ENCODE peak calls at places on chromosomes 2 and 18, in four cellular contexts. D is GM12878, M is H1, Z is K562. Y is an unnamed sample.

GRCh38 chr2:238594796-238595749 is 168.3 kb downstream of the ASB1 start:
- DNase-seq in D (no peak), M (no peak), Z (no peak), Y (no peak)

GRCh38 chr2:213119061-213119809 is 32.2 kb downstream of the IKZF2 start:
- DNase-seq in D (peak), M (no peak), Z (no peak), Y (no peak)

GRCh38 chr18:52546686-52547346 is 206.8 kb downstream of the DCC start:
- DNase-seq in D (no peak), M (no peak), Z (no peak), Y (no peak)

GRCh38 chr2:103506812-103507211 is 745.0 kb downstream of the TMEM182 start:
- DNase-seq in D (no peak), M (no peak), Z (no peak), Y (no peak)

GRCh38 chr2:240298803-240299709 is 136.4 kb upstream of the GPC1 start:
- DNase-seq in D (no peak), M (no peak), Z (peak), Y (no peak)

GRCh38 chr18:28791101-28791500 is 614.2 kb upstream of the CDH2 start:
- DNase-seq in D (no peak), M (no peak), Z (no peak), Y (no peak)

GRCh38 chr2:138424436-138425140 is 77.0 kb upstream of the SPOPL start:
- DNase-seq in D (no peak), M (no peak), Z (no peak), Y (no peak)

GRCh38 chr18:14914771-14915170 is 166.8 kb downstream of the ANKRD30B start:
- DNase-seq in D (no peak), M (no peak), Z (no peak), Y (no peak)

GRCh38 chr2:237859533-237860272 is at the start of gene RAMP1:
- DNase-seq in D (no peak), M (no peak), Z (peak), Y (no peak)

GRCh38 chr2:200483729-200484198 is 26.1 kb downstream of the KCTD18 start:
- DNase-seq in D (no peak), M (peak), Z (peak), Y (peak)

GRCh38 chr18:51340332-51340731 is 142.9 kb upstream of the MEX3C start:
- DNase-seq in D (no peak), M (no peak), Z (no peak), Y (no peak)

GRCh38 chr2:182366625-182367024 is 60.2 kb downstream of the PDE1A start:
- DNase-seq in D (no peak), M (no peak), Z (no peak), Y (no peak)

GRCh38 chr2:136257893-136258292 is 139.9 kb upstream of the CXCR4 start:
- DNase-seq in D (no peak), M (no peak), Z (no peak), Y (no peak)

GRCh38 chr2:65443509-65444200 is 11.3 kb upstream of the SPRED2 start:
- DNase-seq in D (no peak), M (no peak), Z (no peak), Y (no peak)

GRCh38 chr2:226131299-226131784 is 668.3 kb downstream of the IRS1 start:
- DNase-seq in D (no peak), M (no peak), Z (no peak), Y (no peak)

GRCh38 chr2:33094303-33094702 is 147.6 kb downstream of the LTBP1 start:
- DNase-seq in D (no peak), M (no peak), Z (no peak), Y (no peak)

GRCh38 chr2:3643371-3644245 is 14.4 kb upstream of the ALLC start:
- DNase-seq in D (no peak), M (no peak), Z (no peak), Y (no peak)

GRCh38 chr2:140718999-140719398 is 1411.8 kb downstream of the LRP1B start:
- DNase-seq in D (no peak), M (no peak), Z (no peak), Y (no peak)

GRCh38 chr18:48607049-48607984 is 68.5 kb downstream of the CTIF start:
- DNase-seq in D (no peak), M (no peak), Z (no peak), Y (no peak)

GRCh38 chr2:195985731-195986130 is 82.9 kb downstream of the DNAH7 start:
- DNase-seq in D (no peak), M (no peak), Z (no peak), Y (no peak)

GRCh38 chr2:217223222-217223930 is 363.5 kb upstream of the TNP1 start:
- DNase-seq in D (peak), M (no peak), Z (no peak), Y (no peak)

GRCh38 chr2:127605691-127606277 is 40.2 kb upstream of the GPR17 start:
- DNase-seq in D (no peak), M (no peak), Z (no peak), Y (no peak)

GRCh38 chr2:167943877-167944276 is 303.5 kb downstream of the STK39 start:
- DNase-seq in D (no peak), M (no peak), Z (no peak), Y (no peak)

GRCh38 chr2:148022351-148022750 is 1.5 kb downstream of the MBD5 start:
- DNase-seq in D (no peak), M (no peak), Z (no peak), Y (no peak)

GRCh38 chr2:9858730-9859068 is 15.4 kb downstream of the TAF1B start:
- DNase-seq in D (no peak), M (no peak), Z (no peak), Y (no peak)

GRCh38 chr2:42127425-42128424 is 41.4 kb upstream of the EML4 start:
- DNase-seq in D (peak), M (no peak), Z (no peak), Y (no peak)

GRCh38 chr18:10304853-10305252 is 149.6 kb upstream of the APCDD1 start:
- DNase-seq in D (no peak), M (no peak), Z (no peak), Y (no peak)

GRCh38 chr2:36376992-36377738 is 21.6 kb downstream of the CRIM1 start:
- DNase-seq in D (no peak), M (no peak), Z (no peak), Y (no peak)

GRCh38 chr18:11259421-11259820 is 110.1 kb upstream of the PIEZO2 start:
- DNase-seq in D (no peak), M (no peak), Z (no peak), Y (no peak)

GRCh38 chr2:203225423-203226039 is 13.3 kb upstream of the CYP20A1 start:
- DNase-seq in D (no peak), M (no peak), Z (no peak), Y (peak)

GRCh38 chr2:128329607-128330006 is 10.9 kb upstream of the HS6ST1 start:
- DNase-seq in D (no peak), M (no peak), Z (no peak), Y (no peak)

GRCh38 chr18:39167990-39168389 is 1602.4 kb upstream of the CELF4 start:
- DNase-seq in D (no peak), M (no peak), Z (no peak), Y (no peak)

GRCh38 chr18:39178171-39178570 is 1612.6 kb upstream of the CELF4 start:
- DNase-seq in D (no peak), M (no peak), Z (no peak), Y (no peak)

GRCh38 chr18:39168723-39169122 is 1603.1 kb upstream of the CELF4 start:
- DNase-seq in D (no peak), M (no peak), Z (no peak), Y (no peak)

DNA sequence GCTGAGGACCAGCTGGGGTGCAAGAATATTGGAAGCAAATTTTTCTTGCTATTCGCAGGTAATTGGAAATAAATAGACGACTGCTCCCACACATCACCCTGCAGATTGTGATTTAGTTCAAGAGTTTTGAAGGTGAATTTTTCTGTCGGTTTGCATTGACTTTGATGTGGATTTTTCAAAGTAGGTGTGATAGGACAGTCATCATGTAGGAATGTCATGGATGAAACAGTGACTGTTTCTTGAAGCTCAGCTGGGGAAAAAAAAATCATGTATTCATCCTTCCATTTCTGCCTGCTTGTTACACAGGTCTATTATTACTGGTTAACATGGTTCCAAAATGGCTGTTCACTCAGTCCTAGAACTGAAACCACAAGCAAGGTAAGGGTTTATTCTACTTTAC is 1607.4 kb upstream of the CELF4 start:
- DNase-seq in D (no peak), M (no peak), Z (no peak), Y (peak)
- TF ChIP-seq EGR1 in D (no peak), M (no peak), Z (no peak), Y (no peak)

GRCh38 chr2:174593574-174594203 is 3.9 kb downstream of the WIPF1 start:
- DNase-seq in D (peak), M (no peak), Z (no peak), Y (no peak)
- TF ChIP-seq POLR2A in D (peak), M (no peak), Z (no peak), Y (no peak)

GRCh38 chr2:204977914-204978313 is 432.6 kb downstream of the PARD3B start:
- DNase-seq in D (no peak), M (peak), Z (no peak), Y (no peak)

GRCh38 chr2:204984421-204984925 is 439.2 kb downstream of the PARD3B start:
- DNase-seq in D (no peak), M (no peak), Z (no peak), Y (no peak)

GRCh38 chr2:204986641-204987040 is 441.4 kb downstream of the PARD3B start:
- DNase-seq in D (no peak), M (no peak), Z (no peak), Y (no peak)

DNA sequence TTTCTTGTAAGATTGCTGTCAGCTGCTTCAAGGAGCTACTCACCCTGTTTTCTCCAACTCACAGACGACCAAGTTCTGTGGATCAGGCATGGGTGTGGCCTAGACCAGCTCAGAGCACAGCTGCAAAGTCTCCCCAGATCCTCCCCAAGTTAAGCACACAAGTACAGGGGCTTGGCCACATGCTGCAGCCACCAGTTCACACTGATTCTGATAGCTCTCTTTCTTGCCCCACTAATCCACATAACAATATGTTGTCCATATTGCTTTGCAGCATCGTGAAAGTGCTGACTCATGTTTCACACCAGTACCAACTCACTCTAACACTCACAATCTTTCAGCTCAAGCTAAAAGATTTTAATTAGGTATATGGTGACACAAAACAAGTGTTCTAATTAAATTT is 437.0 kb downstream of the PARD3B start:
- DNase-seq in D (no peak), M (no peak), Z (peak), Y (no peak)
- TF ChIP-seq EGR1 in D (no peak), M (no peak), Z (no peak), Y (no peak)

GRCh38 chr2:55111570-55112228 is 61.4 kb upstream of the RTN4 start:
- DNase-seq in D (no peak), M (peak), Z (peak), Y (peak)
- TF ChIP-seq POLR2A in D (no peak), M (no peak), Z (peak), Y (no peak)

GRCh38 chr18:57916684-57917083 is 113.6 kb upstream of the ATP8B1 start:
- DNase-seq in D (no peak), M (no peak), Z (no peak), Y (no peak)

GRCh38 chr18:57915241-57915640 is 112.1 kb upstream of the ATP8B1 start:
- DNase-seq in D (no peak), M (no peak), Z (no peak), Y (no peak)

GRCh38 chr18:57913686-57914085 is 110.6 kb upstream of the ATP8B1 start:
- DNase-seq in D (no peak), M (no peak), Z (no peak), Y (no peak)

GRCh38 chr18:57918601-57919000 is 115.5 kb upstream of the ATP8B1 start:
- DNase-seq in D (no peak), M (no peak), Z (no peak), Y (no peak)

DNA sequence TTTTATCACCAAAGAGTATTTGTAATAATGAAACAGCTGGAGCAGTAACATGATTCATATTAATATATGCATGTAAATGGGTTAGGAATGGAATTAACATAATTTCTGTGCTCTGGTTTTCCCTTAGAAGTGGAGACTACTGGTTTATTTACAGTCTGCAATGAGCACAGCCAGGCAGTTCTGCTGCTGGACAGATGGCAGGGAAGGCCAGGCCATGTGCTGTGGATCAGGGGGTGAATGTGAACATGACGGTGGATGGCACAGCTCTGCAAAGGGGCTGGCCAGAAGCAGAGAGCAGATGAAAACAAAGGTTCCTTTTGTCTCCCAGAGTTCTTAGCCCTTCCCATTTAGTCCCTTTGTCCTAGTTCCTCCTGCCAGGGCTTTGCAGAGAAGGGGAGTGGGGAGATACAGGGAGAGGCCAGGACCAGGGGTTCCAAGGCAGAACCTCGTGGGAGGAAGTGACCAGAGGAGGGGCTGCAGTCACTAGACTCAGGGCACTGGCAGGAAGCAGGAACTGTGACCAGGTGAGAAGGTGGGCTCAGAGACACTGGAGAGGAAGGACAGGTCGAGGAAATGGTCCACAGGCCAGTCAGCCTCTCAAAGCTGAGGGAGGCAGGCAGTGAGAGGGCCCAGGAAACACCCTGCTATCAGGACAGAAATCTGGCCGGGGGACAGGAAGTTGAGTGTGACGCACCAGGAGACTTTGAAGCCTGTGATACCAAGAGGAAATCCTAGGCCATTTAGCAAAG is 112.9 kb upstream of the ATP8B1 start:
- DNase-seq in D (no peak), M (no peak), Z (peak), Y (no peak)
- TF ChIP-seq EGR1 in D (no peak), M (no peak), Z (no peak), Y (no peak)

GRCh38 chr2:230958803-230959756 is 34.0 kb upstream of the GPR55 start:
- DNase-seq in D (no peak), M (no peak), Z (no peak), Y (no peak)

GRCh38 chr2:230955163-230955779 is 30.2 kb upstream of the GPR55 start:
- DNase-seq in D (no peak), M (no peak), Z (no peak), Y (no peak)

GRCh38 chr2:230954738-230955137 is 29.7 kb upstream of the GPR55 start:
- DNase-seq in D (no peak), M (no peak), Z (no peak), Y (no peak)

GRCh38 chr2:230957756-230958391 is 32.8 kb upstream of the GPR55 start:
- DNase-seq in D (no peak), M (no peak), Z (no peak), Y (no peak)

GRCh38 chr2:230956827-230957755 is 32.0 kb upstream of the GPR55 start:
- DNase-seq in D (peak), M (no peak), Z (peak), Y (peak)
- TF ChIP-seq POLR2A in D (peak), M (no peak), Z (no peak), Y (peak)

DNA sequence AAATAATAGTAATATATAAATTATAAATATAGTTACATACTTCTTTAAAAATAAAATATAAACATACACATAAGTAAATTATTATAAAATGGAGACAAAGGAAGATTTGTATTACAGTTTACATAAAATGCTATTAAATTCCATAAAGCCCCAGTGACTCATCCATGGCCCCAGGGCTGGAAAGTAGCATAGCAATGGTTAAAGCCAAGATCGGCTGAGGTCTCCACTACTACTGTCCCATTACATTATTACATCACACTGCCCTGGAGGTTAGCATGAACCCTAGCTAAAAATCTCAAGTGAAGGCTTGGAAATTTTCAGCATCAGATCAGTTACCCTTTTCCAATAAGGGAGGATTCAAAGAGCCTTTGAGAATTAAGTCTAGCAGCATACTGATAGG is 936.2 kb downstream of the DSC3 start:
- DNase-seq in D (no peak), M (no peak), Z (no peak), Y (no peak)
- TF ChIP-seq EGR1 in D (no peak), M (no peak), Z (no peak), Y (no peak)

DNA sequence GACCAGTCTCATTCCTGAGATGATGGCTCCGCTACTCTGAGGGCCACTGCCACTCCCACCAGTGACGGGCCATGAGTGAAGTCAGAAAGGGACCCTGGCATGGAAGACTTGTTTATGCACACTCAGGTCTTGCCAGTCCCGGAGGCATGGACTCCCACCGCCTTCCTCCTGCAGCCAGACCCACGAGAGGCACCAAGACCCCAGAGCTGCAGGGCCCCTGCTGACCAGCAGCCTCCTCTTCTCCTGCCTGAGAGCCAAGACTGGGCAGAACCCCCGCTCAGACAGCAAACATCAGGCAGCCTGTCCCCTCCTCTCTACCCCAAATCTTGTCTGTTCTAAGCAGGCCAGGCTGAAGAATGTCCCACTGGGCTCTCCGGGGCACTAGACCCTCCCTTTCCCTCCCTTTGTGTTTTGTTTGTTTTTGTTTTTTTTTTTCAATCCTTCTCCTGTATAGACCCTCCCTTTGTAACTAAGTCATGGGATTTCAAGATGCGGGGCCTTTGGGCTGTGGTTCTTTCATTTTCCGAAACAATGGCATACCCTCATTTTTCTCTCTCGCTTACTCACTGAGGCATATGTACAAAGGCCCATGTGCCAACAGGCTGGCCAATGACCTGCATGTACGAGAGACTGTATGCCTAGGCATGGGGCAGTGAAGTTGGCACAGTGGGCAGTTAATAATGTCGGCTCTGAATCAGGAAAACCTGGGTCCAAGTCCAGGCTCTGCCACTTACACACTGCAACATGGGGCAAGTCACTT is 24.3 kb upstream of the MAPRE3 start:
- DNase-seq in D (no peak), M (no peak), Z (no peak), Y (no peak)
- TF ChIP-seq POLR2A in D (no peak), M (no peak), Z (no peak), Y (no peak)